ENCODE peak calls at places on chromosome 15, in seven cellular contexts. R is lower lobe of right lung; U is CD8-positive, alpha-beta T cell; S is A673; L is tibial nerve; W is heart left ventricle; B is uterus. X is an unnamed sample.
A peak's percentile ranks its signal among the peaks of the same experiment; 100 is the strongest.

GRCh38 chr15:50164458-50164857 is 17.5 kb upstream of the SLC27A2 start:
- DNase-seq in S (no peak), W (no peak), R (no peak), L (no peak), U (no peak), B (no peak), X (no peak)

GRCh38 chr15:60391722-60392340 is 6.0 kb downstream of the ANXA2 start:
- DNase-seq in S (no peak), R (no peak), L (no peak), W (no peak), U (no peak), B (no peak), X (no peak)

GRCh38 chr15:48466825-48467224 is 135.6 kb downstream of the DUT start:
- DNase-seq in W (no peak), L (no peak), B (no peak), R (no peak), U (no peak), S (peak; percentile 29), X (no peak)

GRCh38 chr15:36558921-36559320 is 20.5 kb upstream of the CDIN1 start:
- DNase-seq in W (no peak), U (no peak), B (no peak), L (no peak), R (no peak), S (no peak), X (no peak)

GRCh38 chr15:48086582-48086981 is 34.2 kb upstream of the SLC24A5 start:
- DNase-seq in U (no peak), L (no peak), R (no peak), B (no peak), S (peak; percentile 38), W (no peak), X (no peak)

GRCh38 chr15:31447893-31448634 is 121.4 kb downstream of the KLF13 start:
- DNase-seq in L (no peak), S (no peak), U (no peak), R (no peak), B (no peak), W (no peak), X (no peak)

GRCh38 chr15:79073336-79073735 is 17.2 kb downstream of the RASGRF1 start:
- DNase-seq in R (no peak), S (no peak), U (no peak), B (no peak), L (no peak), W (no peak), X (no peak)

GRCh38 chr15:33448151-33448550 is 137.4 kb downstream of the RYR3 start:
- DNase-seq in U (no peak), W (no peak), L (no peak), R (no peak), B (no peak), S (no peak), X (no peak)

GRCh38 chr15:25372298-25372697 is 66.5 kb downstream of the UBE3A start:
- DNase-seq in B (no peak), L (no peak), S (no peak), W (no peak), U (no peak), R (no peak), X (no peak)

GRCh38 chr15:84722628-84723027 is 6.7 kb upstream of the SEC11A start:
- DNase-seq in W (no peak), R (no peak), B (no peak), S (no peak), U (no peak), L (no peak), X (no peak)

GRCh38 chr15:71804695-71805470 is 5.5 kb upstream of the NR2E3 start:
- DNase-seq in U (no peak), S (no peak), R (no peak), L (no peak), B (no peak), W (no peak), X (no peak)

GRCh38 chr15:74631935-74632560 is 16.4 kb downstream of the CLK3 start:
- DNase-seq in W (peak; percentile 42), S (peak; percentile 55), R (no peak), B (peak; percentile 47), U (peak; percentile 63), L (peak; percentile 64), X (peak; percentile 31)

GRCh38 chr15:31303434-31304073 is 23.1 kb upstream of the KLF13 start:
- DNase-seq in U (peak; percentile 13), L (no peak), B (no peak), W (no peak), R (peak; percentile 69), S (no peak), X (no peak)

GRCh38 chr15:86735244-86736040 is 655.8 kb downstream of the AGBL1 start:
- DNase-seq in B (no peak), S (no peak), R (no peak), U (no peak), L (no peak), W (no peak), X (no peak)

GRCh38 chr15:64070965-64071851 is 22.4 kb downstream of the CIAO2A start:
- DNase-seq in L (peak; percentile 58), B (peak; percentile 85), U (no peak), R (no peak), S (no peak), W (peak; percentile 31), X (no peak)

GRCh38 chr15:47383102-47383501 is 334.2 kb upstream of the SEMA6D start:
- DNase-seq in R (no peak), B (no peak), U (no peak), L (no peak), W (no peak), S (no peak), X (no peak)

GRCh38 chr15:60444289-60444912 is 34.5 kb downstream of the ICE2 start:
- DNase-seq in U (no peak), L (no peak), S (peak; percentile 46), R (no peak), W (no peak), B (no peak), X (no peak)

GRCh38 chr15:60551781-60552161 is 72.8 kb upstream of the ICE2 start:
- DNase-seq in U (no peak), W (no peak), B (no peak), R (no peak), S (no peak), L (no peak), X (no peak)

GRCh38 chr15:49721091-49721490 is 100.2 kb downstream of the DTWD1 start:
- DNase-seq in L (no peak), B (no peak), S (no peak), U (no peak), R (no peak), W (no peak), X (no peak)

GRCh38 chr15:35697549-35698299 is 151.8 kb upstream of the DPH6 start:
- DNase-seq in S (peak; percentile 28), L (peak; percentile 23), U (no peak), R (no peak), B (peak; percentile 60), W (peak; percentile 33), X (no peak)

GRCh38 chr15:64344651-64345262 is 11.2 kb downstream of the CSNK1G1 start:
- DNase-seq in U (no peak), B (no peak), L (no peak), S (peak; percentile 58), W (no peak), R (no peak), X (no peak)

GRCh38 chr15:85772668-85773067 is 22.1 kb downstream of the KLHL25 start:
- DNase-seq in S (no peak), L (no peak), U (no peak), W (no peak), B (no peak), R (no peak), X (no peak)

GRCh38 chr15:69225355-69226027 is 65.1 kb downstream of the GLCE start:
- DNase-seq in S (peak; percentile 57), L (no peak), B (no peak), U (no peak), R (no peak), W (no peak), X (no peak)

GRCh38 chr15:29376580-29376979 is 107.0 kb upstream of the NSMCE3 start:
- DNase-seq in S (no peak), L (no peak), R (no peak), U (no peak), W (no peak), B (no peak), X (no peak)

GRCh38 chr15:66838202-66838601 is 136.2 kb downstream of the SMAD6 start:
- DNase-seq in S (no peak), R (peak; percentile 34), U (no peak), B (no peak), L (no peak), W (no peak), X (no peak)
- H3K4me1 ChIP-seq in S (peaks cover 15% of the 10 kb centered on the region), R (peaks cover 52% of the 10 kb centered on the region), U (peaks cover 8% of the 10 kb centered on the region), B (peaks cover 4% of the 10 kb centered on the region), L (peaks cover 35% of the 10 kb centered on the region), W (peaks cover 36% of the 10 kb centered on the region), X (no peaks in the 10 kb centered on the region)

GRCh38 chr15:51736069-51736468 is 1.4 kb downstream of the LYSMD2 start:
- DNase-seq in U (no peak), R (no peak), L (no peak), W (no peak), B (no peak), S (no peak), X (no peak)
- H3K4me3 ChIP-seq in U (peak overlapping the region; percentile 62), R (peak overlapping the region; percentile 79), L (peak overlapping the region; percentile 77), W (no peak overlapping the region), B (peak overlapping the region; percentile 94), S (no peak overlapping the region), X (peak overlapping the region; percentile 71)

GRCh38 chr15:42548258-42549051 is at the start of the genes HAUS2 and LRRC57:
- DNase-seq in S (peak; percentile 90), W (peak; percentile 89), L (peak; percentile 64), R (peak; percentile 93), U (peak; percentile 89), B (peak; percentile 83), X (peak; percentile 89)
- H3K27ac ChIP-seq in S (peak within 1 kb of the TSS; percentile 90), W (peak within 1 kb of the TSS; percentile 86), L (peak within 1 kb of the TSS; percentile 94), R (peak within 1 kb of the TSS; percentile 92), U (peak within 1 kb of the TSS; percentile 95), B (peak within 1 kb of the TSS; percentile 91), X (peak within 1 kb of the TSS; percentile 93)

GRCh38 chr15:63042879-63043340 is 363 bp downstream of the TPM1 start:
- DNase-seq in L (no peak), B (no peak), S (no peak), R (no peak), U (no peak), W (no peak), X (no peak)

GRCh38 chr15:63043391-63044076 is 987 bp downstream of the TPM1 start:
- DNase-seq in S (no peak), W (no peak), L (no peak), R (peak; percentile 67), B (peak; percentile 45), U (no peak), X (no peak)

GRCh38 chr15:63044645-63045437 is 2.3 kb downstream of the TPM1 start:
- DNase-seq in S (no peak), W (peak; percentile 58), U (no peak), B (peak; percentile 73), R (no peak), L (no peak), X (no peak)

GRCh38 chr15:63045438-63046278 is 3.1 kb downstream of the TPM1 start:
- DNase-seq in S (peak; percentile 9), W (no peak), R (no peak), B (no peak), L (no peak), U (no peak), X (no peak)

DNA sequence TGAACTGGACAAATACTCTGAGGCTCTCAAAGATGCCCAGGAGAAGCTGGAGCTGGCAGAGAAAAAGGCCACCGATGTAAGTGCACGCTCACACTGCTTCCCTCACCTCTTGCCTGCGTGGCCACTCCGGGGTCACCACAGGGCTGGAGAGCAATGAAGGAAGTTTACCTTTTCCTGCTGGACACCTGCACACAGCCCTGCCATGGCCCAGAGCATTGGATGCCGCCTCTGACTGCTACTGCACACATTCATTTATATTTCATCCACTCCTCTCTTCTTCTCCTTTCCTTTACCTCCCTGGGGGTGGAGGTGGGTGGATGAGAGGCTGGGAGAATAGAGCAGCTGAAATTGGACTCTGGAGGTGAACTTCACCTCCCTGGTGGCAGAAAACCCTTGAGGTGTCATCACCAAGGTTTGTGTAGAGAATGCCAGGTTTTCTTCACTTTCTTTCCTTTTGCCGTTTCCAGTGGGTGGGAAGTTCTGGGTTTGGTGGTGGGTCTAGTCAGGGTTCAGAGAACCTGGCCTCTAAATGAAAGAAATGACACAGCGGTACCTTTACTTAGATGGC is 1.6 kb downstream of the TPM1 start:
- DNase-seq in U (no peak), B (no peak), S (no peak), R (no peak), L (no peak), W (no peak), X (no peak)
- H3K4me1 ChIP-seq in U (peaks cover 19% of the 10 kb centered on the region), B (no peaks in the 10 kb centered on the region), S (peaks cover 20% of the 10 kb centered on the region), R (peaks cover 33% of the 10 kb centered on the region), L (peaks cover 72% of the 10 kb centered on the region), W (peaks cover 25% of the 10 kb centered on the region), X (peaks cover 9% of the 10 kb centered on the region)

X was measured in naive thymus-derived CD4-positive, alpha-beta T cell.